ENCODE peak calls at places on chromosomes 11 and 22, in nine cellular contexts. T, I, W, K, L, U, Z, E and F are unnamed samples.

GRCh38 chr11:44992181-44992582 is 41.5 kb upstream of the TP53I11 start:
- DNase-seq in Z (no peak), K (no peak), E (no peak), W (no peak), U (peak; percentile 35), T (no peak), L (no peak), I (peak; percentile 44), F (no peak)

GRCh38 chr11:102564110-102564509 is 33.6 kb upstream of the MMP7 start:
- DNase-seq in K (peak; percentile 74), T (no peak), Z (peak; percentile 59), U (no peak), W (no peak), I (no peak), E (peak; percentile 46), L (no peak), F (peak; percentile 19)

GRCh38 chr11:123568367-123568870 is 86.0 kb downstream of the SCN3B start:
- DNase-seq in U (no peak), K (no peak), E (no peak), W (no peak), Z (no peak), I (no peak), T (no peak), L (no peak), F (no peak)

GRCh38 chr11:6925007-6925577 is 1.1 kb upstream of the ZNF215 start:
- DNase-seq in I (no peak), L (no peak), K (no peak), U (no peak), Z (no peak), W (no peak), E (no peak), T (no peak), F (no peak)

GRCh38 chr11:120208012-120208441 is 2.8 kb upstream of the OAF start:
- DNase-seq in K (no peak), U (peak; percentile 93), I (no peak), T (no peak), E (peak; percentile 99), Z (peak; percentile 69), W (no peak), L (no peak), F (no peak)

GRCh38 chr11:44760477-44760872 is 33.7 kb downstream of the TSPAN18 start:
- DNase-seq in T (no peak), L (no peak), Z (no peak), W (peak; percentile 23), E (no peak), K (no peak), I (no peak), U (no peak), F (no peak)

GRCh38 chr11:84234011-84234410 is 947.8 kb upstream of the CCDC90B start:
- DNase-seq in Z (no peak), E (no peak), I (no peak), L (no peak), W (no peak), K (no peak), U (peak; percentile 8), T (no peak), F (no peak)

GRCh38 chr11:130427581-130428211 is 713 bp downstream of the ADAMTS8 start:
- DNase-seq in L (no peak), I (no peak), Z (no peak), K (no peak), E (no peak), T (peak; percentile 35), W (no peak), U (no peak), F (no peak)

GRCh38 chr11:121721961-121722360 is 269.2 kb upstream of the SORL1-AS1 start:
- DNase-seq in U (no peak), E (no peak), L (no peak), K (no peak), Z (no peak), W (no peak), I (no peak), T (no peak), F (no peak)

GRCh38 chr22:32410459-32410858 is 1.6 kb downstream of the RTCB start:
- DNase-seq in K (no peak), U (no peak), W (no peak), I (no peak), E (no peak), Z (no peak), L (no peak), T (no peak), F (no peak)

GRCh38 chr11:16799890-16800289 is 61.4 kb downstream of the C11orf58 start:
- DNase-seq in U (no peak), K (no peak), T (no peak), Z (no peak), I (no peak), L (no peak), W (no peak), E (no peak), F (no peak)

GRCh38 chr22:47165338-47165931 is 403.0 kb downstream of the TBC1D22A start:
- DNase-seq in W (peak; percentile 81), U (no peak), K (no peak), I (no peak), Z (no peak), T (peak; percentile 7), L (no peak), E (no peak), F (no peak)

DNA sequence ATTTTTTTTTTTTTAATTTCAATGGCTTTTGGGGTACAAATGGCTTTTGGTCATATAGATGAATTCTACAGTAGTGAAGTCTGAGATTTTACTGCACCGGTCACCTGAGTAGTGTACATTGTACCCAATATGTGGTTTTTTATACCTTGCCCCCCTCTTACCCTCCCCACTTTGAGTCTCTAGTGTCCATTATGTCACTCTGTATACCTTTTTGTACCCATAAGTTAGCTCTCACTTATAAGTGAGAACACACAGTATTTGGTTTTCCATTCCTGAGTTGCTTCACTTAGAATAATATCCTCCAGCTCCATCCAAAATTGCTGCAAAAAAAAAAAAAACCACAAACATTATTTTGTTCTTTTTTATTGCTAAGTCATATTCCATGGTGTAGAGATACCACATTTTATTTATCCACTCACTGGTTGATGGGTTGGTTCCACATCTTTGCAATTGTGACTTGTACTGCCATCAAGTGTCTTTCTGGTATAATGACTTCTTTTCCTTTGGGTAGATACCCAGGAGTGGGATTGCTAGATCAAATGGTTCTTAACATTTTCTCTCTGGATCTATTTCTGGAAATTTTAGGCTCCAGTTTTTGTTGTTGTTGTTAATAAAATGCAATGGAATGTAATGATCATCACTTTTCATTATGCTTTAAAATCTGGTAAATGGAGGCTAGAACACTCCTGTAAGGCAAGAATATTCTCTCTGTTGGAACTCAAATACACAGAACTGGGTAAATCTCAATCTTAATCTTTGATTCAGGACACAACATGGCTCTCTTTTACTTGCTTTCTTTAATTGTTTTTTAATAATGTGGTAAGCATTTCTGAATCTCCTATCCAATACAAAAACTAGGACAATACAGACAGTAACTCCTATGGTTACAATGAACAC is 10.3 kb downstream of the NEAT1 start:
- DNase-seq in T (no peak), W (no peak), L (no peak), Z (peak; percentile 50), E (peak; percentile 64), U (no peak), K (no peak), I (no peak), F (no peak)
- TF ChIP-seq POLR2A in T (no peak), W (no peak), L (no peak), Z (no peak), E (no peak), U (peak; percentile 37), K (no peak), I (no peak), F (no peak)

GRCh38 chr11:2934611-2935239 is 5.5 kb upstream of the PHLDA2 start:
- DNase-seq in E (no peak), L (no peak), T (no peak), W (peak; percentile 80), U (no peak), I (no peak), Z (no peak), K (no peak), F (no peak)

GRCh38 chr11:2932850-2933251 is 3.6 kb upstream of the PHLDA2 start:
- DNase-seq in I (no peak), W (no peak), Z (peak; percentile 27), U (no peak), L (no peak), K (no peak), E (peak; percentile 80), T (no peak), F (peak; percentile 62)

GRCh38 chr11:2931771-2932738 is 2.8 kb upstream of the PHLDA2 start:
- DNase-seq in U (no peak), K (no peak), E (no peak), L (no peak), W (no peak), I (no peak), T (no peak), Z (no peak), F (no peak)

GRCh38 chr11:2934057-2934550 is 4.9 kb upstream of the PHLDA2 start:
- DNase-seq in I (no peak), T (no peak), Z (no peak), U (no peak), L (no peak), W (no peak), K (no peak), E (no peak), F (no peak)

GRCh38 chr11:2933376-2934056 is 4.3 kb upstream of the PHLDA2 start:
- DNase-seq in T (no peak), E (peak; percentile 94), L (no peak), Z (peak; percentile 66), W (peak; percentile 95), I (peak; percentile 84), U (peak; percentile 72), K (peak; percentile 89), F (peak; percentile 92)
- TF ChIP-seq POLR2A in T (no peak), E (no peak), L (no peak), Z (no peak), W (no peak), I (no peak), U (no peak), K (no peak), F (peak; percentile 44)

GRCh38 chr11:5225480-5225871 is 1.4 kb downstream of the HBB start:
- DNase-seq in K (no peak), I (no peak), L (no peak), U (no peak), Z (no peak), T (no peak), E (no peak), W (no peak), F (no peak)

GRCh38 chr11:5226732-5227327 is at the start of gene HBB:
- DNase-seq in T (no peak), W (no peak), Z (no peak), L (no peak), U (no peak), I (no peak), K (no peak), E (no peak), F (no peak)

GRCh38 chr11:5229388-5229787 is 2.5 kb upstream of the HBB start:
- DNase-seq in T (no peak), U (no peak), E (no peak), L (no peak), W (no peak), Z (no peak), I (no peak), K (no peak), F (no peak)

GRCh38 chr11:5228124-5228523 is 1.3 kb upstream of the HBB start:
- DNase-seq in U (no peak), T (no peak), W (no peak), L (no peak), Z (no peak), E (no peak), I (no peak), K (no peak), F (no peak)

GRCh38 chr11:5224538-5225479 is 2.1 kb downstream of the HBB start:
- DNase-seq in W (no peak), T (no peak), Z (no peak), I (no peak), U (no peak), L (no peak), K (no peak), E (no peak), F (no peak)
- TF ChIP-seq POLR2A in W (no peak), T (no peak), Z (no peak), I (no peak), U (no peak), L (no peak), K (no peak), E (no peak), F (no peak)

GRCh38 chr11:313787-314547 is at the start of gene IFITM1:
- DNase-seq in I (no peak), K (no peak), U (no peak), L (peak; percentile 68), Z (peak; percentile 57), T (no peak), W (no peak), E (peak; percentile 87), F (no peak)
- TF ChIP-seq POLR2A in I (no peak), K (no peak), U (peak; percentile 35), L (peak; percentile 95), Z (no peak), T (peak; percentile 86), W (no peak), E (peak; percentile 80), F (no peak)